ENCODE peak calls at places on chromosomes 12 and 14, in nine cellular contexts. A is NCI-H1048; F is activated T-helper 2 cell treated with anti-CD3 and anti-CD28 coated beads, Interferon-gamma antibody, Interleukin-2, Interleukin-4, amounts not matched to agents 10 μg/mL and 5 μg/mL and 100 μg/mL, durations not matched to agents 14 hours and 24 hours and 36 hours; G is activated T-cell treated with anti-CD3 and anti-CD28 coated beads for 1 hour; Q is stomach; M is NCI-H446 treated with DMSO at 0.1 percent for 48 hours; Y is M059J; J is posterior vena cava; D is stimulated activated naive CD8-positive, alpha-beta T cell treated with anti-CD3 and anti-CD28 coated beads, Interleukin-15, amount 100 ng/mL, for 72 hours. B is an unnamed sample.

GRCh38 chr12:12540261-12541013 is 22.2 kb downstream of the DUSP16 start:
- DNase-seq in A (no peak), F (no peak), G (no peak), Q (no peak), M (no peak), Y (no peak), J (no peak), D (no peak), B (no peak)

GRCh38 chr12:43737646-43738045 is 20.9 kb downstream of the PUS7L start:
- DNase-seq in A (no peak), F (no peak), G (no peak), Q (no peak), M (no peak), Y (peak), J (no peak), D (no peak), B (no peak)

GRCh38 chr12:89020121-89020480 is 332.2 kb downstream of the DUSP6 start:
- DNase-seq in A (no peak), F (no peak), G (no peak), Q (no peak), M (no peak), Y (no peak), J (no peak), D (no peak), B (no peak)

GRCh38 chr12:21296751-21297406 is 37.8 kb downstream of the SLCO1A2 start:
- DNase-seq in A (no peak), F (no peak), G (no peak), Q (no peak), M (no peak), Y (peak), J (no peak), D (no peak), B (no peak)

GRCh38 chr14:34081576-34082136 is 130.8 kb upstream of the EGLN3 start:
- DNase-seq in A (peak), F (no peak), G (no peak), Q (peak), M (peak), Y (peak), J (no peak), D (no peak), B (no peak)

GRCh38 chr14:79639638-79640037 is 571.7 kb downstream of the DIO2 start:
- DNase-seq in A (no peak), F (no peak), G (no peak), Q (no peak), M (no peak), Y (no peak), J (no peak), D (no peak), B (no peak)

GRCh38 chr12:29561736-29562135 is 64.2 kb upstream of the OVCH1 start:
- DNase-seq in A (no peak), F (no peak), G (no peak), Q (no peak), M (no peak), Y (peak), J (no peak), D (no peak), B (no peak)

GRCh38 chr14:50222061-50222613 is 9.2 kb downstream of the SOS2 start:
- DNase-seq in A (no peak), F (no peak), G (no peak), Q (no peak), M (no peak), Y (peak), J (no peak), D (no peak), B (no peak)

GRCh38 chr12:26830783-26831601 is 2.0 kb downstream of the ITPR2 start:
- DNase-seq in A (no peak), F (no peak), G (no peak), Q (no peak), M (no peak), Y (peak), J (no peak), D (no peak), B (no peak)

GRCh38 chr14:22541721-22542120 is 47.3 kb downstream of the DAD1 start:
- DNase-seq in A (no peak), F (no peak), G (no peak), Q (no peak), M (no peak), Y (no peak), J (no peak), D (no peak), B (no peak)

GRCh38 chr14:35213869-35214387 is 78.3 kb upstream of the PSMA6 start:
- DNase-seq in A (no peak), F (no peak), G (no peak), Q (no peak), M (no peak), Y (peak), J (no peak), D (no peak), B (no peak)

GRCh38 chr14:53742226-53742607 is 214.4 kb downstream of the BMP4 start:
- DNase-seq in A (no peak), F (no peak), G (no peak), Q (no peak), M (no peak), Y (peak), J (no peak), D (no peak), B (no peak)

GRCh38 chr12:18552829-18553228 is 185.0 kb downstream of the PLCZ1 start:
- DNase-seq in A (no peak), F (no peak), G (no peak), Q (no peak), M (no peak), Y (no peak), J (no peak), D (no peak), B (no peak)

GRCh38 chr14:101126376-101127130 is 223.0 kb upstream of the RTL1 start:
- DNase-seq in A (no peak), F (peak), G (no peak), Q (peak), M (no peak), Y (no peak), J (no peak), D (no peak), B (no peak)

GRCh38 chr12:198708-199107 is 15.2 kb downstream of the SLC6A12 start:
- DNase-seq in A (no peak), F (no peak), G (no peak), Q (no peak), M (no peak), Y (no peak), J (no peak), D (no peak), B (no peak)